ENCODE peak calls at places on chromosomes 7 and 10, in four cellular contexts. R is HL-60, Q is GM12878, M is K562. O is an unnamed sample.

GRCh38 chr10:51244739-51245138 is 170.5 kb downstream of the PRKG1 start:
- DNase-seq in M (no peak), Q (no peak), R (no peak), O (no peak)

GRCh38 chr10:3963191-3963673 is 178.2 kb upstream of the KLF6 start:
- DNase-seq in R (no peak), Q (no peak), M (no peak), O (no peak)

GRCh38 chr10:129342385-129342784 is 124.7 kb upstream of the MGMT start:
- DNase-seq in R (no peak), Q (no peak), M (no peak), O (no peak)

GRCh38 chr10:119541459-119542356 is 811 bp downstream of the RGS10 start:
- DNase-seq in R (no peak), Q (no peak), M (peak; percentile 37), O (no peak)

GRCh38 chr7:124130-124949 is 68.0 kb upstream of the FAM20C start:
- DNase-seq in Q (no peak), R (no peak), M (peak; percentile 38), O (no peak)

GRCh38 chr10:64733980-64734379 is 1212.8 kb downstream of the REEP3 start:
- DNase-seq in Q (no peak), R (no peak), M (peak; percentile 51), O (no peak)

GRCh38 chr7:157568071-157568784 is 231.4 kb downstream of the DNAJB6 start:
- DNase-seq in Q (no peak), M (no peak), R (no peak), O (no peak)

GRCh38 chr7:115217373-115217772 is 295.5 kb downstream of the MDFIC start:
- DNase-seq in Q (no peak), M (no peak), R (no peak), O (no peak)

GRCh38 chr7:68371985-68372384 is 1226.3 kb upstream of the AUTS2 start:
- DNase-seq in Q (no peak), M (no peak), R (no peak), O (no peak)

GRCh38 chr7:150487625-150488024 is 27.0 kb upstream of the GIMAP7 start:
- DNase-seq in Q (no peak), R (no peak), M (no peak), O (no peak)

GRCh38 chr7:155752756-155753445 is 59.4 kb downstream of the SHH start:
- DNase-seq in R (no peak), Q (peak; percentile 61), M (no peak), O (no peak)

GRCh38 chr7:2760098-2760889 is 72.3 kb downstream of the AMZ1 start:
- DNase-seq in R (no peak), M (peak; percentile 69), Q (no peak), O (no peak)

GRCh38 chr10:1526427-1527055 is 210.8 kb downstream of the ADARB2 start:
- DNase-seq in R (no peak), Q (no peak), M (peak; percentile 12), O (no peak)

GRCh38 chr7:100895956-100896742 is 461 bp upstream of the ACHE start:
- DNase-seq in R (no peak), M (peak; percentile 85), Q (no peak), O (no peak)

GRCh38 chr10:17387861-17388503 is 66.4 kb downstream of the ST8SIA6 start:
- DNase-seq in Q (no peak), M (no peak), R (no peak), O (no peak)

GRCh38 chr10:108601856-108602255 is 1321.5 kb downstream of the XPNPEP1 start:
- DNase-seq in Q (no peak), M (no peak), R (no peak), O (no peak)

GRCh38 chr7:117458977-117459583 is 20.7 kb upstream of the CFTR start:
- DNase-seq in R (no peak), Q (no peak), M (peak; percentile 39), O (no peak)

GRCh38 chr7:55209366-55209765 is 155.8 kb upstream of the LANCL2 start:
- DNase-seq in R (no peak), M (no peak), Q (no peak), O (no peak)

GRCh38 chr7:124322561-124322960 is 289.7 kb upstream of the TMEM229A start:
- DNase-seq in R (no peak), M (no peak), Q (no peak), O (no peak)

GRCh38 chr7:151104411-151105235 is 18.3 kb downstream of the AGAP3 start:
- DNase-seq in R (no peak), Q (no peak), M (no peak), O (no peak)

GRCh38 chr10:69285699-69286098 is 7.4 kb downstream of the HK1 start:
- DNase-seq in M (no peak), R (no peak), Q (no peak), O (no peak)

GRCh38 chr10:71638087-71638576 is 81.4 kb downstream of the C10orf105 start:
- DNase-seq in M (peak; percentile 94), Q (no peak), R (peak; percentile 87), O (no peak)

GRCh38 chr10:119090026-119090808 is 9.6 kb upstream of the EIF3A start:
- DNase-seq in R (no peak), M (no peak), Q (no peak), O (no peak)

GRCh38 chr10:116769791-116770190 is 27.4 kb upstream of the HSPA12A start:
- DNase-seq in R (no peak), M (no peak), Q (no peak), O (no peak)

GRCh38 chr10:97188234-97188847 is 2.6 kb upstream of the SLIT1 start:
- DNase-seq in Q (no peak), R (no peak), M (no peak), O (no peak)

GRCh38 chr10:103575416-103576075 is 82.0 kb downstream of the NEURL1 start:
- DNase-seq in Q (no peak), R (no peak), M (no peak), O (no peak)

GRCh38 chr10:72597897-72598296 is 28.0 kb downstream of the MICU1 start:
- DNase-seq in Q (peak; percentile 7), R (no peak), M (no peak), O (no peak)

GRCh38 chr10:99497343-99498025 is 35.3 kb upstream of the NKX2-3 start:
- DNase-seq in M (no peak), R (no peak), Q (no peak), O (no peak)

GRCh38 chr10:125001313-125002043 is 59.6 kb downstream of the ZRANB1 start:
- DNase-seq in R (no peak), Q (no peak), M (no peak), O (peak; percentile 16)

GRCh38 chr7:70764004-70764691 is 367.8 kb upstream of the GALNT17 start:
- DNase-seq in R (no peak), M (no peak), Q (peak; percentile 98), O (peak; percentile 64)

GRCh38 chr7:158366346-158366745 is 221.3 kb downstream of the PTPRN2 start:
- DNase-seq in M (no peak), R (no peak), Q (no peak), O (no peak)

GRCh38 chr10:2111936-2112335 is 374.6 kb upstream of the ADARB2 start:
- DNase-seq in M (no peak), Q (no peak), R (no peak), O (no peak)

GRCh38 chr7:40986351-40986873 is 716.5 kb downstream of the INHBA start:
- DNase-seq in Q (no peak), R (no peak), M (no peak), O (no peak)
- TF ChIP-seq SPI1 in Q (no peak), R (no peak), M (no peak), O (no peak)

GRCh38 chr7:23394828-23395227 is 75.5 kb downstream of the IGF2BP3 start:
- DNase-seq in Q (no peak), M (no peak), R (no peak), O (no peak)
- TF ChIP-seq SPI1 in Q (no peak), M (no peak), R (no peak), O (no peak)

GRCh38 chr7:134781171-134781570 is 1.7 kb downstream of the CALD1 start:
- DNase-seq in Q (no peak), M (no peak), R (no peak), O (no peak)
- TF ChIP-seq SPI1 in Q (no peak), M (no peak), R (no peak), O (no peak)

GRCh38 chr7:50727711-50728110 is 55.0 kb downstream of the GRB10 start:
- DNase-seq in R (no peak), M (no peak), Q (no peak), O (no peak)

GRCh38 chr7:50725774-50726173 is 56.9 kb downstream of the GRB10 start:
- DNase-seq in Q (no peak), R (no peak), M (no peak), O (no peak)

GRCh38 chr7:50728184-50728583 is 54.5 kb downstream of the GRB10 start:
- DNase-seq in M (no peak), Q (no peak), R (no peak), O (no peak)

GRCh38 chr7:50724526-50725520 is 57.9 kb downstream of the GRB10 start:
- DNase-seq in M (no peak), Q (no peak), R (no peak), O (no peak)

GRCh38 chr7:50727072-50727471 is 55.6 kb downstream of the GRB10 start:
- DNase-seq in R (no peak), M (no peak), Q (no peak), O (no peak)
- TF ChIP-seq SPI1 in R (no peak), M (no peak), Q (no peak), O (no peak)

GRCh38 chr10:132548869-132549268 is 11.3 kb downstream of the INPP5A start:
- DNase-seq in R (no peak), Q (no peak), M (no peak), O (no peak)
- TF ChIP-seq SPI1 in R (no peak), Q (no peak), M (no peak), O (no peak)

DNA sequence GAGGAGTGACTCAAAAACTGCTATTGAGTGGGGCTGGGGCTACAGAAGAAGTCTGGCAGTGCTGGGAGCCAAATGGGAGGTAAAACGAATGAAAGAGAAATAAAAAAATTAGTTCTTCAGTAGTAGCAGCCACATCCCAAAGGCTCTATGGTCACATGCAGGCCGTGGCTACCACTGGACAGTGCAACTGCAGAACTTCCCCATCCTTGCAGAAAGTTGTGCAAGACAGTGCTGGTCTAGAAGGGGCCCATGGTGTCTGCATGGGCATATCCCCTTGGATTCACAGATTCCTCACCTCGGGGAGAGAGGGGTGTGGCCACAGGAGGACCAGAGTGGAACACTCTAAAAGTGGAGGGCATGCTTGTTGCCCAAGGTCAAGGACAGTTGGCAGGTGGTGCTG is 47.6 kb downstream of the RPS24 start:
- DNase-seq in R (no peak), M (no peak), Q (no peak), O (no peak)
- TF ChIP-seq SPI1 in R (no peak), M (no peak), Q (no peak), O (no peak)

DNA sequence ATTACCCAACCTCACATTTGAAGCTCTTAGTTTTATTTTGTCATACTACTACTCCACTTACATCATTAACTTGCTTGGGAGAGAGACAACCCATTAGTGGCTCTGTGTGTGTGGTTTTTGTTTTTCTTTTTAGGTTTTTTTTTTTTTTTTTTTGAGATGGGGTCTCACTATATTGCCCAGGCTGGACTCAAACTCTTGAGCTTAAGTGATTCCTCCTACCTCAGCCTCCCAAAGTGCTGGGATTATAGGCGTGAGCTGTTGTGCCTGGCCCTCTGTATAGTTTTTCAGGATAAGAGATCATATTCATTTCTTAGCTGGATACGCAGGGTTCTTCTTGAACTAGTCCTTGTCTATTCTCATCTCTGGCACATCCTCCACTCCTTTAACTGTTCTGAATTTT is 41.1 kb downstream of the KMT2E start:
- DNase-seq in R (no peak), Q (no peak), M (no peak), O (no peak)
- TF ChIP-seq SPI1 in R (no peak), Q (no peak), M (no peak), O (no peak)

O was measured in GM12891.